ENCODE peak calls at places on chromosomes 12 and 14, in five cellular contexts. M is DMS153, B is EL, N is GM20000, L is endodermal cell. W is an unnamed sample.

GRCh38 chr14:81275305-81275950 is 54.7 kb upstream of the GTF2A1 start:
- DNase-seq in M (no peak), B (no peak), N (no peak), L (no peak), W (no peak)

GRCh38 chr14:67461341-67461985 is 27.1 kb downstream of the TMEM229B start:
- DNase-seq in M (no peak), B (peak; percentile 49), N (no peak), L (peak; percentile 31), W (no peak)

GRCh38 chr12:113088971-113089756 is 32.6 kb downstream of the DTX1 start:
- DNase-seq in M (no peak), B (no peak), N (peak; percentile 66), L (no peak), W (no peak)

GRCh38 chr12:31482816-31483215 is 108.1 kb downstream of the DENND5B start:
- DNase-seq in M (no peak), B (peak; percentile 84), N (no peak), L (no peak), W (no peak)

GRCh38 chr12:53313996-53314395 is 7.4 kb downstream of the AAAS start:
- DNase-seq in M (no peak), B (no peak), N (no peak), L (no peak), W (no peak)

GRCh38 chr12:113949321-113950305 is 16.5 kb downstream of the RBM19 start:
- DNase-seq in M (no peak), B (no peak), N (no peak), L (no peak), W (no peak)

GRCh38 chr12:95998611-95999300 is 2.6 kb upstream of the HAL start:
- DNase-seq in M (peak; percentile 43), B (peak; percentile 60), N (peak; percentile 78), L (peak; percentile 83), W (peak; percentile 50)

GRCh38 chr14:24032727-24033418 is 18.9 kb upstream of the CARMIL3 start:
- DNase-seq in M (no peak), B (peak; percentile 59), N (no peak), L (no peak), W (no peak)

GRCh38 chr14:34680806-34681479 is 33.5 kb downstream of the CFL2 start:
- DNase-seq in M (no peak), B (no peak), N (no peak), L (no peak), W (no peak)

GRCh38 chr14:83994020-83994419 is 1535.9 kb upstream of the FLRT2 start:
- DNase-seq in M (no peak), B (peak; percentile 31), N (no peak), L (no peak), W (no peak)

GRCh38 chr12:52147367-52147972 is 44.3 kb downstream of the KRT80 start:
- DNase-seq in M (no peak), B (peak; percentile 100), N (no peak), L (peak; percentile 72), W (no peak)

GRCh38 chr12:106794369-106794768 is 19.9 kb downstream of the RIC8B start:
- DNase-seq in M (no peak), B (no peak), N (no peak), L (no peak), W (no peak)

GRCh38 chr12:51392556-51393237 is 1.5 kb upstream of the GALNT6 start:
- DNase-seq in M (no peak), B (peak; percentile 74), N (peak; percentile 80), L (peak; percentile 88), W (no peak)

GRCh38 chr12:112241176-112241575 is 115.8 kb downstream of the TRAFD1 start:
- DNase-seq in M (no peak), B (no peak), N (no peak), L (no peak), W (no peak)

GRCh38 chr12:117674313-117674712 is 294.5 kb downstream of the KSR2 start:
- DNase-seq in M (no peak), B (peak; percentile 54), N (no peak), L (no peak), W (no peak)

GRCh38 chr14:100780646-100781355 is 45.1 kb upstream of the MEG3 start:
- DNase-seq in M (no peak), B (no peak), N (no peak), L (no peak), W (no peak)

GRCh38 chr12:65825573-65826512 is 1.6 kb downstream of the HMGA2 start:
- DNase-seq in M (no peak), B (peak; percentile 55), N (peak; percentile 60), L (peak; percentile 88), W (no peak)

GRCh38 chr14:50740858-50741257 is 72.8 kb upstream of the SAV1 start:
- DNase-seq in M (no peak), B (no peak), N (no peak), L (no peak), W (no peak)

GRCh38 chr14:59428581-59429012 is 36.6 kb downstream of the GPR135 start:
- DNase-seq in M (no peak), B (peak; percentile 59), N (no peak), L (no peak), W (no peak)

GRCh38 chr12:72281145-72281544 is 9.0 kb downstream of the TRHDE start:
- DNase-seq in M (no peak), B (peak; percentile 82), N (no peak), L (no peak), W (no peak)

GRCh38 chr12:19288603-19289244 is 150.6 kb upstream of the AEBP2 start:
- DNase-seq in M (peak; percentile 14), B (peak; percentile 43), N (peak; percentile 36), L (no peak), W (peak; percentile 3)

GRCh38 chr12:66964629-66965028 is 285.8 kb upstream of the GRIP1 start:
- DNase-seq in M (no peak), B (peak; percentile 6), N (no peak), L (no peak), W (no peak)

GRCh38 chr12:115801826-115802225 is 475.7 kb downstream of the MED13L start:
- DNase-seq in M (no peak), B (no peak), N (no peak), L (no peak), W (no peak)

GRCh38 chr12:95634622-95635621 is 83.6 kb upstream of the USP44 start:
- DNase-seq in M (peak; percentile 77), B (peak; percentile 88), N (no peak), L (no peak), W (no peak)

GRCh38 chr12:9347328-9348127 is 139.3 kb upstream of the PZP start:
- DNase-seq in M (no peak), B (peak; percentile 69), N (no peak), L (peak; percentile 29), W (no peak)

GRCh38 chr14:78197088-78197487 is 26.9 kb downstream of the NRXN3 start:
- DNase-seq in M (no peak), B (no peak), N (no peak), L (no peak), W (no peak)

GRCh38 chr12:69406217-69406616 is 46.7 kb downstream of the YEATS4 start:
- DNase-seq in M (no peak), B (no peak), N (no peak), L (no peak), W (no peak)

GRCh38 chr12:857611-858010 is 91.9 kb downstream of the RAD52 start:
- DNase-seq in M (no peak), B (peak; percentile 84), N (no peak), L (no peak), W (no peak)

GRCh38 chr12:4273651-4274395 is at the start of gene CCND2:
- DNase-seq in M (no peak), B (peak; percentile 46), N (peak; percentile 88), L (peak; percentile 95), W (no peak)

GRCh38 chr14:92362781-92363235 is 39.8 kb downstream of the SLC24A4 start:
- DNase-seq in M (peak; percentile 26), B (peak; percentile 34), N (no peak), L (no peak), W (no peak)

GRCh38 chr14:99118946-99119345 is 153.1 kb downstream of the BCL11B start:
- DNase-seq in M (no peak), B (no peak), N (no peak), L (peak; percentile 35), W (no peak)

GRCh38 chr12:69595689-69596088 is 10.4 kb downstream of the CCT2 start:
- DNase-seq in M (no peak), B (no peak), N (no peak), L (no peak), W (no peak)

GRCh38 chr12:111597731-111598636 is 1.1 kb downstream of the ATXN2 start:
- DNase-seq in M (no peak), B (peak; percentile 36), N (peak; percentile 63), L (peak; percentile 82), W (no peak)

GRCh38 chr12:101891462-101891971 is 14.1 kb downstream of the DRAM1 start:
- DNase-seq in M (peak; percentile 2), B (peak; percentile 88), N (peak; percentile 23), L (no peak), W (peak; percentile 64)

GRCh38 chr12:49899921-49900320 is 3.8 kb downstream of the FAIM2 start:
- DNase-seq in M (no peak), B (no peak), N (no peak), L (no peak), W (no peak)

GRCh38 chr12:107134558-107134957 is 41.2 kb upstream of the CRY1 start:
- DNase-seq in M (peak; percentile 4), B (peak; percentile 8), N (no peak), L (peak; percentile 90), W (no peak)

GRCh38 chr12:101824831-101825230 is 5.9 kb downstream of the GNPTAB start:
- DNase-seq in M (no peak), B (no peak), N (no peak), L (no peak), W (no peak)